ENCODE peak calls at places on chromosome 3, in six cellular contexts. X, M, G, L, E and O are unnamed samples.

GRCh38 chr3:113557374-113557773 is 25.0 kb downstream of the SIDT1 start:
- DNase-seq in X (no peak), M (peak; percentile 20), G (no peak), L (peak; percentile 44), E (peak; percentile 61), O (peak; percentile 84)

GRCh38 chr3:136954246-136954645 is 3.5 kb upstream of the IL20RB start:
- DNase-seq in X (no peak), M (peak; percentile 35), G (no peak), L (peak; percentile 61), E (peak; percentile 35), O (peak; percentile 90)

GRCh38 chr3:157407769-157408168 is 28.9 kb upstream of the PTX3 start:
- DNase-seq in X (no peak), M (no peak), G (no peak), L (no peak), E (no peak), O (no peak)

GRCh38 chr3:71521940-71522876 is 61.3 kb downstream of the FOXP1 start:
- DNase-seq in X (no peak), M (no peak), G (no peak), L (no peak), E (peak; percentile 36), O (no peak)

GRCh38 chr3:106703524-106703923 is 673.7 kb upstream of the CCDC54 start:
- DNase-seq in X (no peak), M (no peak), G (no peak), L (no peak), E (no peak), O (peak; percentile 55)

GRCh38 chr3:82202254-82202653 is 440.8 kb upstream of the GBE1 start:
- DNase-seq in X (no peak), M (no peak), G (no peak), L (no peak), E (no peak), O (no peak)

GRCh38 chr3:121992601-121993560 is 29.2 kb downstream of the ILDR1 start:
- DNase-seq in X (no peak), M (no peak), G (no peak), L (no peak), E (no peak), O (no peak)

GRCh38 chr3:187903697-187904096 is 158.4 kb upstream of the BCL6 start:
- DNase-seq in X (no peak), M (no peak), G (no peak), L (no peak), E (no peak), O (no peak)

GRCh38 chr3:138608322-138609214 is at the start of gene FAIM:
- DNase-seq in X (peak; percentile 22), M (peak; percentile 57), G (no peak), L (peak; percentile 71), E (peak; percentile 74), O (peak; percentile 66)

GRCh38 chr3:59734061-59734460 is 684.2 kb upstream of the CFAP20DC start:
- DNase-seq in X (no peak), M (no peak), G (no peak), L (no peak), E (no peak), O (no peak)

GRCh38 chr3:63015614-63016016 is 140.4 kb upstream of the CADPS start:
- DNase-seq in X (no peak), M (no peak), G (no peak), L (no peak), E (no peak), O (no peak)

GRCh38 chr3:70829101-70829500 is 516.7 kb upstream of the MDFIC2 start:
- DNase-seq in X (no peak), M (peak; percentile 34), G (no peak), L (peak; percentile 84), E (peak; percentile 82), O (peak; percentile 54)

GRCh38 chr3:171976526-171976925 is 62.9 kb upstream of the FNDC3B start:
- DNase-seq in X (no peak), M (peak; percentile 59), G (no peak), L (peak; percentile 34), E (peak; percentile 82), O (peak; percentile 70)

GRCh38 chr3:10193692-10194327 is 29.1 kb downstream of the IRAK2 start:
- DNase-seq in X (no peak), M (no peak), G (no peak), L (no peak), E (no peak), O (no peak)

GRCh38 chr3:15932348-15933300 is 134.8 kb upstream of the ANKRD28 start:
- DNase-seq in X (no peak), M (no peak), G (no peak), L (no peak), E (peak; percentile 7), O (no peak)

GRCh38 chr3:147758786-147759185 is 349.6 kb downstream of the ZIC1 start:
- DNase-seq in X (no peak), M (no peak), G (no peak), L (no peak), E (peak; percentile 18), O (peak; percentile 4)

GRCh38 chr3:52022323-52023100 is 26.8 kb upstream of the RPL29 start:
- DNase-seq in X (no peak), M (no peak), G (no peak), L (no peak), E (peak; percentile 75), O (no peak)

GRCh38 chr3:58697552-58697951 is 31.0 kb upstream of the FAM3D start:
- DNase-seq in X (no peak), M (no peak), G (no peak), L (no peak), E (no peak), O (no peak)

GRCh38 chr3:141895731-141896130 is 19.3 kb downstream of the ATP1B3 start:
- DNase-seq in X (no peak), M (no peak), G (no peak), L (no peak), E (peak; percentile 68), O (no peak)

GRCh38 chr3:169675091-169675490 is 11.6 kb upstream of the MECOM start:
- DNase-seq in X (no peak), M (no peak), G (no peak), L (no peak), E (no peak), O (no peak)

GRCh38 chr3:197709135-197709534 is 27.6 kb downstream of the RUBCN start:
- DNase-seq in X (no peak), M (no peak), G (peak; percentile 29), L (no peak), E (no peak), O (no peak)

GRCh38 chr3:184229424-184230080 is at the start of gene VWA5B2:
- DNase-seq in X (peak; percentile 31), M (peak; percentile 34), G (no peak), L (peak; percentile 13), E (peak; percentile 60), O (peak; percentile 54)

GRCh38 chr3:129424185-129424841 is 4.1 kb downstream of the EFCAB12 start:
- DNase-seq in X (no peak), M (no peak), G (peak; percentile 84), L (peak; percentile 50), E (peak; percentile 48), O (no peak)

GRCh38 chr3:177263615-177264365 is 66.5 kb upstream of the TBL1XR1 start:
- DNase-seq in X (no peak), M (no peak), G (no peak), L (peak; percentile 42), E (peak; percentile 40), O (no peak)

GRCh38 chr3:156682491-156682890 is 8.1 kb downstream of the TIPARP start:
- DNase-seq in X (no peak), M (no peak), G (no peak), L (no peak), E (no peak), O (no peak)